ENCODE peak calls at places on chromosomes 16 and 17, in eight cellular contexts. T, R, M, N, Q, C, Y and H are unnamed samples.
A peak's percentile ranks its signal among the peaks of the same experiment; 100 is the strongest.

GRCh38 chr17:42016411-42016831 is 818 bp downstream of the DNAJC7 start:
- DNase-seq in Q (no peak), N (no peak), Y (no peak), C (no peak), R (peak; percentile 37), T (no peak), M (peak; percentile 14), H (peak; percentile 23)

GRCh38 chr16:79093554-79093967 is 507.0 kb downstream of the MAF start:
- DNase-seq in T (peak; percentile 29), R (no peak), N (peak; percentile 26), C (no peak), Q (no peak), Y (no peak), M (no peak), H (no peak)

GRCh38 chr16:68227850-68228553 is 7.9 kb downstream of the ESRP2 start:
- DNase-seq in T (peak; percentile 90), Q (no peak), C (no peak), M (no peak), R (no peak), Y (no peak), N (peak; percentile 63), H (no peak)

GRCh38 chr16:60127196-60127595 is 1393.1 kb upstream of the GOT2 start:
- DNase-seq in Q (no peak), N (no peak), M (no peak), Y (no peak), T (no peak), C (no peak), R (no peak), H (no peak)

GRCh38 chr17:2737693-2738092 is 11.8 kb downstream of the CCDC92B start:
- DNase-seq in R (no peak), C (no peak), Y (no peak), T (no peak), N (no peak), Q (no peak), M (no peak), H (no peak)

GRCh38 chr17:65131946-65132345 is 5.2 kb upstream of the RGS9 start:
- DNase-seq in Y (peak; percentile 97), R (no peak), Q (no peak), T (no peak), N (no peak), C (no peak), M (peak; percentile 49), H (peak; percentile 75)

GRCh38 chr16:81238296-81239011 is at the start of gene BCO1:
- DNase-seq in R (peak; percentile 43), Y (peak; percentile 53), C (no peak), T (peak; percentile 33), N (no peak), M (peak; percentile 60), Q (no peak), H (peak; percentile 70)

GRCh38 chr16:86925067-86925791 is 346.9 kb downstream of the FOXL1 start:
- DNase-seq in Q (peak; percentile 77), N (no peak), M (no peak), Y (no peak), R (peak; percentile 86), C (no peak), T (no peak), H (no peak)

GRCh38 chr17:45771473-45771959 is 12.6 kb upstream of the CRHR1 start:
- DNase-seq in N (no peak), T (no peak), Q (no peak), C (no peak), Y (no peak), R (no peak), M (no peak), H (no peak)

GRCh38 chr16:81105946-81106345 is 9.8 kb upstream of the GCSH start:
- DNase-seq in Y (no peak), C (no peak), N (no peak), M (no peak), R (no peak), Q (no peak), T (no peak), H (no peak)

GRCh38 chr17:28688481-28688880 is 23.2 kb downstream of the PROCA1 start:
- DNase-seq in R (no peak), M (no peak), N (no peak), Q (no peak), T (no peak), Y (no peak), C (no peak), H (no peak)

GRCh38 chr16:832652-833336 is 32.3 kb upstream of the GNG13 start:
- DNase-seq in R (no peak), Y (no peak), C (no peak), N (no peak), M (no peak), Q (no peak), T (no peak), H (no peak)

GRCh38 chr17:38911081-38911730 is 14.2 kb upstream of the LASP1NB start:
- DNase-seq in T (no peak), C (peak; percentile 44), Q (no peak), Y (no peak), R (no peak), N (peak; percentile 7), M (no peak), H (no peak)

GRCh38 chr17:4247981-4248388 is 15.8 kb downstream of the ANKFY1 start:
- DNase-seq in Q (no peak), M (peak; percentile 95), R (no peak), T (peak; percentile 33), Y (peak; percentile 62), C (peak; percentile 84), N (no peak), H (peak; percentile 76)

GRCh38 chr16:19997264-19997663 is 76.4 kb downstream of the GPR139 start:
- DNase-seq in Y (no peak), M (no peak), T (no peak), Q (no peak), R (no peak), N (no peak), C (no peak), H (no peak)

GRCh38 chr16:71723537-71724319 is 773 bp downstream of the PHLPP2 start:
- DNase-seq in Y (peak; percentile 73), Q (peak; percentile 91), T (peak; percentile 75), N (peak; percentile 75), C (no peak), M (peak; percentile 57), R (peak; percentile 75), H (peak; percentile 29)

GRCh38 chr16:50440991-50441390 is 72.2 kb upstream of the BRD7 start:
- DNase-seq in R (no peak), Q (no peak), N (no peak), Y (no peak), C (no peak), T (no peak), M (no peak), H (no peak)

DNA sequence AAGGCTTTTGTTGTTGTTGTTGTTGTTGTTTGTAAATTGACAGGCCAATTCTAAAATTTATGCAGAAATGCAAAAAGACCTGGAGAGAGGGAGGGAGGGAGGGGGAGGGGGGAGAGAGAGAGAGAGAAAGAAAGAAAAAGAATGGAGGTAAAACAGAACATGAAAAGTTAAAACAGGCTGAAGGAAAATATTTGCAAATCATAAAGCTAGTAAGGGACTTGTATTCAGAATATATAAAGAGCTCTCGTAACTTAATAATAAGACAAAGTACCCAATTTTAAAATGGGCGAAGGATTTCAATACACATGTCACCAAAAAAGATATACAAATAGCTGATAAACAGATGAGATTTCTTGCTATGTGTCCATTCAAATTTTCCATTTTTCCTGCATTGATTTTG is 15.4 kb downstream of the TNRC6C start:
- DNase-seq in N (no peak), R (no peak), M (no peak), C (no peak), Q (no peak), Y (no peak), T (no peak), H (no peak)
- H3K4me3 ChIP-seq in N (no peak overlapping the region), R (no peak overlapping the region), M (no peak overlapping the region), C (no peak overlapping the region), Q (no peak overlapping the region), Y (no peak overlapping the region), T (no peak overlapping the region), H (no peak overlapping the region)

GRCh38 chr17:81463506-81463905 is 49.1 kb downstream of the ACTG1 start:
- DNase-seq in M (no peak), Y (no peak), R (no peak), N (no peak), C (no peak), Q (no peak), T (no peak), H (no peak)

GRCh38 chr17:81459864-81460263 is 52.7 kb downstream of the ACTG1 start:
- DNase-seq in Q (no peak), N (no peak), R (no peak), M (no peak), Y (no peak), C (no peak), T (no peak), H (no peak)

GRCh38 chr17:81462506-81463125 is 50.0 kb downstream of the ACTG1 start:
- DNase-seq in Q (no peak), Y (no peak), N (no peak), C (no peak), R (no peak), M (no peak), T (no peak), H (no peak)

GRCh38 chr17:81460856-81461460 is 51.6 kb downstream of the ACTG1 start:
- DNase-seq in Y (no peak), Q (no peak), M (no peak), R (no peak), N (no peak), C (no peak), T (no peak), H (no peak)

GRCh38 chr17:81461607-81462500 is 50.7 kb downstream of the ACTG1 start:
- DNase-seq in T (no peak), C (no peak), M (no peak), Q (no peak), Y (no peak), N (no peak), R (no peak), H (no peak)
- H3K27me3 ChIP-seq in T (no peaks in the 10 kb centered on the region), C (no peaks in the 10 kb centered on the region), M (no peaks in the 10 kb centered on the region), Q (no peaks in the 10 kb centered on the region), Y (no peaks in the 10 kb centered on the region), N (no peaks in the 10 kb centered on the region), R (no peaks in the 10 kb centered on the region), H (no peaks in the 10 kb centered on the region)

GRCh38 chr17:76966486-76967181 is 98.4 kb downstream of the MGAT5B start:
- DNase-seq in Q (no peak), N (no peak), Y (no peak), C (no peak), T (no peak), R (no peak), M (no peak), H (no peak)
- H3K36me3 ChIP-seq in Q (no peaks in the 10 kb centered on the region), N (no peaks in the 10 kb centered on the region), Y (no peaks in the 10 kb centered on the region), C (no peaks in the 10 kb centered on the region), T (no peaks in the 10 kb centered on the region), R (no peaks in the 10 kb centered on the region), M (no peaks in the 10 kb centered on the region), H (no peaks in the 10 kb centered on the region)

GRCh38 chr17:7438656-7439460 is 454 bp upstream of the FGF11 start:
- DNase-seq in T (no peak), Y (no peak), R (no peak), N (no peak), M (no peak), C (no peak), Q (no peak), H (no peak)

GRCh38 chr17:7439462-7440112 is at the start of gene FGF11:
- DNase-seq in C (no peak), M (no peak), Q (peak; percentile 47), T (no peak), N (no peak), Y (no peak), R (no peak), H (no peak)

GRCh38 chr17:7440823-7441174 is 1.5 kb downstream of the FGF11 start:
- DNase-seq in M (peak; percentile 45), C (peak; percentile 72), Q (no peak), R (peak; percentile 22), Y (peak; percentile 36), N (peak; percentile 85), T (no peak), H (peak; percentile 25)

GRCh38 chr17:7441202-7441705 is 1.9 kb downstream of the FGF11 start:
- DNase-seq in M (no peak), T (no peak), C (no peak), Q (no peak), N (no peak), R (no peak), Y (no peak), H (no peak)

GRCh38 chr17:7440113-7440822 is 956 bp downstream of the FGF11 start:
- DNase-seq in R (peak; percentile 26), N (peak; percentile 73), C (peak; percentile 79), T (peak; percentile 67), M (peak; percentile 44), Y (peak; percentile 28), Q (peak; percentile 76), H (peak; percentile 25)
- H3K4me3 ChIP-seq in R (peak overlapping the region; percentile 30), N (peak overlapping the region; percentile 72), C (peak overlapping the region; percentile 44), T (peak overlapping the region; percentile 2), M (peak overlapping the region; percentile 50), Y (peak overlapping the region; percentile 74), Q (peak overlapping the region; percentile 64), H (peak overlapping the region; percentile 57)